ENCODE peak calls at places on chromosomes 12 and 14, in ten cellular contexts. One of them, this sample, is unnamed.

GRCh38 chr12:102824218-102824835 is 92.7 kb downstream of the PAH start:
- DNase-seq in endothelial cell: peak
- DNase-seq in left ventricle myocardium inferior: peak
- DNase-seq in GM10248: peak
- DNase-seq in MCF 10A: peak
- DNase-seq in astrocyte of the spinal cord: peak
- DNase-seq in WTC11: peak
- DNase-seq in tibial artery: no peak
- DNase-seq in AG09319: no peak
- DNase-seq in GM12865: peak
- DNase-seq in this sample: peak

GRCh38 chr14:104722938-104723650 is 935 bp upstream of the ADSS1 start:
- DNase-seq in endothelial cell: no peak
- DNase-seq in left ventricle myocardium inferior: no peak
- DNase-seq in GM10248: no peak
- DNase-seq in MCF 10A: no peak
- DNase-seq in astrocyte of the spinal cord: no peak
- DNase-seq in WTC11: peak
- DNase-seq in tibial artery: no peak
- DNase-seq in AG09319: no peak
- DNase-seq in GM12865: no peak
- DNase-seq in this sample: no peak

GRCh38 chr12:98369601-98370000 is 145.8 kb upstream of the TMPO start:
- DNase-seq in endothelial cell: no peak
- DNase-seq in left ventricle myocardium inferior: no peak
- DNase-seq in GM10248: no peak
- DNase-seq in MCF 10A: peak
- DNase-seq in astrocyte of the spinal cord: no peak
- DNase-seq in WTC11: no peak
- DNase-seq in tibial artery: no peak
- DNase-seq in AG09319: no peak
- DNase-seq in GM12865: no peak
- DNase-seq in this sample: no peak

GRCh38 chr12:3087758-3088157 is 10.6 kb downstream of the TSPAN9 start:
- DNase-seq in endothelial cell: no peak
- DNase-seq in left ventricle myocardium inferior: no peak
- DNase-seq in GM10248: no peak
- DNase-seq in MCF 10A: no peak
- DNase-seq in astrocyte of the spinal cord: no peak
- DNase-seq in WTC11: no peak
- DNase-seq in tibial artery: no peak
- DNase-seq in AG09319: no peak
- DNase-seq in GM12865: no peak
- DNase-seq in this sample: no peak

GRCh38 chr14:85443001-85443400 is 86.9 kb upstream of the FLRT2 start:
- DNase-seq in endothelial cell: no peak
- DNase-seq in left ventricle myocardium inferior: no peak
- DNase-seq in GM10248: no peak
- DNase-seq in MCF 10A: peak
- DNase-seq in astrocyte of the spinal cord: no peak
- DNase-seq in WTC11: no peak
- DNase-seq in tibial artery: no peak
- DNase-seq in AG09319: no peak
- DNase-seq in GM12865: no peak
- DNase-seq in this sample: no peak

GRCh38 chr14:71429900-71430299 is 502.3 kb upstream of the RGS6 start:
- DNase-seq in endothelial cell: no peak
- DNase-seq in left ventricle myocardium inferior: no peak
- DNase-seq in GM10248: no peak
- DNase-seq in MCF 10A: no peak
- DNase-seq in astrocyte of the spinal cord: no peak
- DNase-seq in WTC11: no peak
- DNase-seq in tibial artery: no peak
- DNase-seq in AG09319: no peak
- DNase-seq in GM12865: no peak
- DNase-seq in this sample: no peak

GRCh38 chr12:7460375-7461259 is 16.7 kb upstream of the CD163L1 start:
- DNase-seq in endothelial cell: peak
- DNase-seq in left ventricle myocardium inferior: peak
- DNase-seq in GM10248: peak
- DNase-seq in MCF 10A: peak
- DNase-seq in astrocyte of the spinal cord: peak
- DNase-seq in WTC11: peak
- DNase-seq in tibial artery: no peak
- DNase-seq in AG09319: peak
- DNase-seq in GM12865: peak
- DNase-seq in this sample: peak

GRCh38 chr12:11949738-11950403 is 120.9 kb upstream of the BCL2L14 start:
- DNase-seq in endothelial cell: no peak
- DNase-seq in left ventricle myocardium inferior: no peak
- DNase-seq in GM10248: no peak
- DNase-seq in MCF 10A: no peak
- DNase-seq in astrocyte of the spinal cord: no peak
- DNase-seq in WTC11: no peak
- DNase-seq in tibial artery: no peak
- DNase-seq in AG09319: no peak
- DNase-seq in GM12865: no peak
- DNase-seq in this sample: no peak

DNA sequence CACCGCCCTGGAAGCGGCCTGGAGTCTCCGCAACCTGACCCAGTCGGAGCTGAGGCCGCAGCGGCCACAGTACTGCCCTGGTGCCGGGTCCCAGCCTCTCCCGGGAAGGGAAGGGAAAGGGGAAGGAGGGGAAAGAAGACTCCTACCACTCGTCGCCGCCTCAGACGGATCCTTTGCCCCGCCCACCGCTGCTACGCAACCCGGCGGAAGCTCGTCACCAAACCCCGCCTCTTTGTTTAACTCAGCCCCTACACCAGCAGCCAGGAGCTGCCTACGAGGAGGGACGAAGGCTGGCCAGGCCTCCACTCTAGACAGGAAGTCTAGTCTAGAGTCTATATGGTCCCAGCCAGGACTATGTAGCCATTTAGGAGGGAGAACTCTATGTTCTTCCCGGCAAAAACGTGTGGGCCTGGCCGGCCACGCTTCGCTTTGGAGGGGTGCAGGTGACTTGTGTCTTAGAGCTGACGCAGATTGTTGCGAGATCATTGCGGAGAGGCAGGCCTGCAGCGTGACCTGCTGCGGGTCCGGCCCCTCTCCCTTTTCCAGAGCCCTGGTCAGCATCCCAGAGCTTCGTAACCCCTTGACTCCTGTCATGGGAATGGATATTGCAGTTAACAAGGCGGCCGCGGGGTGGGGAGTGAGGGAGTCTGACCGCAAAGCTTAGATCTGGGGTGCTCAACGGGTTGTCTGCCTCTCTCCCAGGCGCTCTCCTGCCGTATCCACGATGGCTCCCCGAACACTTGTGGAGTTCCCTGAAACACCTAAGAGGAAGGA is at the start of gene RNF41:
- DNase-seq in endothelial cell: peak
- DNase-seq in left ventricle myocardium inferior: peak
- DNase-seq in GM10248: peak
- DNase-seq in MCF 10A: peak
- DNase-seq in astrocyte of the spinal cord: peak
- DNase-seq in WTC11: peak
- DNase-seq in tibial artery: peak
- DNase-seq in AG09319: peak
- DNase-seq in GM12865: peak
- DNase-seq in this sample: peak
- TF ChIP-seq CTCF in endothelial cell: peak
- TF ChIP-seq CTCF in left ventricle myocardium inferior: no peak
- TF ChIP-seq CTCF in GM10248: no peak
- TF ChIP-seq CTCF in MCF 10A: peak
- TF ChIP-seq CTCF in astrocyte of the spinal cord: no peak
- TF ChIP-seq CTCF in WTC11: no peak
- TF ChIP-seq CTCF in tibial artery: peak
- TF ChIP-seq CTCF in AG09319: no peak
- TF ChIP-seq CTCF in GM12865: no peak
- TF ChIP-seq CTCF in this sample: no peak

GRCh38 chr12:93540506-93540905 is 32.0 kb upstream of the SOCS2 start:
- DNase-seq in endothelial cell: no peak
- DNase-seq in left ventricle myocardium inferior: no peak
- DNase-seq in GM10248: no peak
- DNase-seq in MCF 10A: no peak
- DNase-seq in astrocyte of the spinal cord: no peak
- DNase-seq in WTC11: no peak
- DNase-seq in tibial artery: no peak
- DNase-seq in AG09319: no peak
- DNase-seq in GM12865: no peak
- DNase-seq in this sample: no peak
- TF ChIP-seq CTCF in endothelial cell: no peak
- TF ChIP-seq CTCF in left ventricle myocardium inferior: no peak
- TF ChIP-seq CTCF in GM10248: no peak
- TF ChIP-seq CTCF in MCF 10A: no peak
- TF ChIP-seq CTCF in astrocyte of the spinal cord: no peak
- TF ChIP-seq CTCF in WTC11: no peak
- TF ChIP-seq CTCF in tibial artery: no peak
- TF ChIP-seq CTCF in AG09319: no peak
- TF ChIP-seq CTCF in GM12865: no peak
- TF ChIP-seq CTCF in this sample: no peak

GRCh38 chr14:106436310-106436905 is 910.0 kb downstream of the TMEM121 start:
- DNase-seq in endothelial cell: no peak
- DNase-seq in left ventricle myocardium inferior: peak
- DNase-seq in GM10248: peak
- DNase-seq in MCF 10A: peak
- DNase-seq in astrocyte of the spinal cord: no peak
- DNase-seq in WTC11: peak
- DNase-seq in tibial artery: no peak
- DNase-seq in AG09319: no peak
- DNase-seq in GM12865: peak
- DNase-seq in this sample: no peak
- TF ChIP-seq CTCF in endothelial cell: no peak
- TF ChIP-seq CTCF in left ventricle myocardium inferior: peak
- TF ChIP-seq CTCF in GM10248: peak
- TF ChIP-seq CTCF in MCF 10A: peak
- TF ChIP-seq CTCF in astrocyte of the spinal cord: peak
- TF ChIP-seq CTCF in WTC11: peak
- TF ChIP-seq CTCF in tibial artery: no peak
- TF ChIP-seq CTCF in AG09319: no peak
- TF ChIP-seq CTCF in GM12865: peak
- TF ChIP-seq CTCF in this sample: no peak

GRCh38 chr12:48716493-48717251 is at the start of gene CCNT1:
- DNase-seq in endothelial cell: peak
- DNase-seq in left ventricle myocardium inferior: peak
- DNase-seq in GM10248: peak
- DNase-seq in MCF 10A: peak
- DNase-seq in astrocyte of the spinal cord: peak
- DNase-seq in WTC11: peak
- DNase-seq in tibial artery: peak
- DNase-seq in AG09319: peak
- DNase-seq in GM12865: peak
- DNase-seq in this sample: peak
- TF ChIP-seq CTCF in endothelial cell: no peak
- TF ChIP-seq CTCF in left ventricle myocardium inferior: peak
- TF ChIP-seq CTCF in GM10248: no peak
- TF ChIP-seq CTCF in MCF 10A: no peak
- TF ChIP-seq CTCF in astrocyte of the spinal cord: peak
- TF ChIP-seq CTCF in WTC11: no peak
- TF ChIP-seq CTCF in tibial artery: peak
- TF ChIP-seq CTCF in AG09319: peak
- TF ChIP-seq CTCF in GM12865: peak
- TF ChIP-seq CTCF in this sample: no peak

GRCh38 chr14:56874375-56874774 is 64.1 kb upstream of the OTX2 start:
- DNase-seq in endothelial cell: peak
- DNase-seq in left ventricle myocardium inferior: no peak
- DNase-seq in GM10248: peak
- DNase-seq in MCF 10A: peak
- DNase-seq in astrocyte of the spinal cord: no peak
- DNase-seq in WTC11: peak
- DNase-seq in tibial artery: no peak
- DNase-seq in AG09319: no peak
- DNase-seq in GM12865: peak
- DNase-seq in this sample: peak
- TF ChIP-seq CTCF in endothelial cell: peak
- TF ChIP-seq CTCF in left ventricle myocardium inferior: peak
- TF ChIP-seq CTCF in GM10248: peak
- TF ChIP-seq CTCF in MCF 10A: peak
- TF ChIP-seq CTCF in astrocyte of the spinal cord: no peak
- TF ChIP-seq CTCF in WTC11: peak
- TF ChIP-seq CTCF in tibial artery: no peak
- TF ChIP-seq CTCF in AG09319: no peak
- TF ChIP-seq CTCF in GM12865: peak
- TF ChIP-seq CTCF in this sample: peak

This sample was measured in GM13977.